ENCODE peak calls at places on chromosomes 5 and 9, in six cellular contexts. V, G, K, H, J and T are unnamed samples.

GRCh38 chr5:25862276-25862675 is 1176.1 kb downstream of the CDH9 start:
- DNase-seq in V (no peak), G (no peak), K (no peak), H (no peak), J (no peak), T (no peak)

GRCh38 chr5:76685598-76686169 is 30.2 kb upstream of the F2R start:
- DNase-seq in V (no peak), H (no peak), J (no peak), K (no peak), G (no peak), T (no peak)

GRCh38 chr5:34585601-34586104 is 70.5 kb upstream of the RAI14 start:
- DNase-seq in V (peak; percentile 66), J (no peak), G (no peak), K (no peak), H (no peak), T (peak; percentile 80)

GRCh38 chr9:70832487-70832886 is 288.9 kb downstream of the TRPM3 start:
- DNase-seq in G (no peak), H (no peak), J (no peak), K (no peak), V (peak; percentile 4), T (no peak)

GRCh38 chr9:131417264-131418142 is 23.6 kb downstream of the PRRC2B start:
- DNase-seq in V (no peak), J (no peak), G (no peak), K (peak; percentile 43), H (no peak), T (no peak)

GRCh38 chr5:159897786-159898393 is 18.4 kb upstream of the ADRA1B start:
- DNase-seq in J (no peak), K (no peak), G (no peak), V (no peak), H (no peak), T (no peak)

GRCh38 chr5:175902013-175902412 is 30.6 kb downstream of the CPLX2 start:
- DNase-seq in G (no peak), H (no peak), J (no peak), K (no peak), V (no peak), T (no peak)

GRCh38 chr5:15702102-15702501 is 202.1 kb downstream of the FBXL7 start:
- DNase-seq in V (peak; percentile 8), G (no peak), K (no peak), H (peak; percentile 26), J (no peak), T (no peak)

GRCh38 chr9:31608413-31608812 is 776.0 kb upstream of the ACO1 start:
- DNase-seq in H (no peak), J (no peak), G (no peak), K (no peak), V (no peak), T (peak; percentile 6)

GRCh38 chr5:180689071-180689694 is 39.8 kb upstream of the FLT4 start:
- DNase-seq in H (no peak), V (no peak), G (no peak), K (peak; percentile 46), J (no peak), T (no peak)

GRCh38 chr9:21473236-21473635 is 8.9 kb downstream of the IFNE start:
- DNase-seq in G (no peak), J (no peak), V (peak; percentile 14), K (no peak), H (no peak), T (no peak)

GRCh38 chr9:102035929-102036328 is 297.5 kb upstream of the GRIN3A start:
- DNase-seq in H (peak; percentile 6), K (no peak), G (no peak), J (no peak), V (no peak), T (no peak)